ENCODE peak calls at places on chromosomes 7 and 10, in seven cellular contexts. M is CD4-positive, alpha-beta T cell; N is Panc1; S is fibroblast of lung; A is naive thymus-derived CD4-positive, alpha-beta T cell; E is PC-9; J is tibial artery. I is an unnamed sample.

GRCh38 chr10:91604936-91605534 is 27.8 kb downstream of the PPP1R3C start:
- DNase-seq in M (no peak), A (no peak), S (peak; percentile 86), J (no peak), E (peak; percentile 48), N (no peak), I (no peak)

GRCh38 chr7:85186521-85187241 is at the start of gene SEMA3D:
- DNase-seq in S (peak; percentile 87), E (peak; percentile 34), M (no peak), J (peak; percentile 87), A (no peak), N (no peak), I (no peak)

GRCh38 chr10:106682175-106682574 is 482.3 kb downstream of the SORCS1 start:
- DNase-seq in E (no peak), N (no peak), S (no peak), M (no peak), A (no peak), J (no peak), I (no peak)

GRCh38 chr10:59240581-59241183 is 64.2 kb downstream of the PHYHIPL start:
- DNase-seq in E (no peak), N (no peak), M (no peak), S (peak; percentile 82), J (no peak), A (no peak), I (no peak)

GRCh38 chr10:94043431-94043990 is 49.8 kb downstream of the PLCE1 start:
- DNase-seq in M (no peak), A (no peak), N (no peak), S (no peak), J (no peak), E (no peak), I (no peak)

GRCh38 chr10:7397636-7398035 is 13.2 kb downstream of the SFMBT2 start:
- DNase-seq in N (no peak), M (no peak), J (no peak), A (no peak), S (no peak), E (no peak), I (no peak)

GRCh38 chr7:100965723-100966541 is 3.4 kb upstream of the MUC12 start:
- DNase-seq in A (peak; percentile 52), N (no peak), J (peak; percentile 73), M (peak; percentile 78), S (peak; percentile 25), E (no peak), I (peak; percentile 51)

GRCh38 chr10:60206735-60207134 is 182.9 kb downstream of the ANK3 start:
- DNase-seq in A (no peak), E (no peak), M (no peak), S (peak; percentile 17), N (no peak), J (no peak), I (no peak)

GRCh38 chr7:378551-379455 is 88.8 kb downstream of the FOXL3 start:
- DNase-seq in J (peak; percentile 66), N (no peak), M (peak; percentile 30), S (no peak), E (no peak), A (no peak), I (no peak)

GRCh38 chr10:110504111-110504735 is 6.5 kb downstream of the DUSP5 start:
- DNase-seq in N (no peak), J (peak; percentile 70), M (no peak), E (no peak), A (peak; percentile 18), S (peak; percentile 95), I (peak; percentile 16)

GRCh38 chr7:34851431-34851830 is 185.9 kb downstream of the DPY19L1 start:
- DNase-seq in M (no peak), E (no peak), A (no peak), S (no peak), J (no peak), N (no peak), I (no peak)

GRCh38 chr7:78011642-78012041 is 213.1 kb downstream of the PHTF2 start:
- DNase-seq in A (no peak), S (no peak), M (no peak), E (no peak), N (no peak), J (no peak), I (no peak)

GRCh38 chr10:103688451-103688850 is 166.9 kb downstream of the SH3PXD2A start:
- DNase-seq in A (no peak), M (no peak), J (no peak), S (no peak), N (no peak), E (no peak), I (no peak)

GRCh38 chr7:54189330-54189729 is 352.8 kb upstream of the VSTM2A start:
- DNase-seq in M (no peak), S (no peak), N (no peak), J (no peak), A (no peak), E (no peak), I (no peak)

GRCh38 chr10:77616766-77617165 is 20.8 kb downstream of the KCNMA1 start:
- DNase-seq in A (no peak), S (no peak), J (no peak), N (no peak), E (no peak), M (no peak), I (no peak)

GRCh38 chr7:102424129-102424551 is 9.2 kb upstream of the ORAI2 start:
- DNase-seq in J (no peak), A (no peak), E (no peak), S (no peak), M (no peak), N (no peak), I (no peak)

GRCh38 chr7:94810496-94810895 is 96.9 kb upstream of the PPP1R9A start:
- DNase-seq in A (no peak), S (no peak), N (no peak), E (no peak), M (no peak), J (no peak), I (no peak)

GRCh38 chr7:30252885-30253795 is 31.3 kb upstream of the ZNRF2 start:
- DNase-seq in E (peak; percentile 60), M (no peak), S (no peak), A (no peak), J (peak; percentile 71), N (no peak), I (no peak)

GRCh38 chr10:24262929-24263653 is 54.2 kb downstream of the KIAA1217 start:
- DNase-seq in S (no peak), N (no peak), J (no peak), E (no peak), M (no peak), A (no peak), I (no peak)

GRCh38 chr10:7408494-7409044 is 2.3 kb downstream of the SFMBT2 start:
- DNase-seq in A (peak; percentile 30), S (peak; percentile 67), M (peak; percentile 63), N (no peak), J (peak; percentile 73), E (no peak), I (peak; percentile 23)

GRCh38 chr7:148944935-148945934 is 61.1 kb upstream of the EZH2 start:
- DNase-seq in S (peak; percentile 72), A (no peak), N (no peak), J (no peak), E (peak; percentile 52), M (no peak), I (no peak)

GRCh38 chr10:100970076-100970913 is 991 bp downstream of the SEMA4G start:
- DNase-seq in E (no peak), S (no peak), M (no peak), J (no peak), N (no peak), A (no peak), I (peak; percentile 33)

GRCh38 chr7:77328669-77329068 is 87.5 kb downstream of the GSAP start:
- DNase-seq in E (no peak), A (no peak), M (no peak), J (no peak), S (peak; percentile 68), N (no peak), I (no peak)

GRCh38 chr10:119761106-119761505 is 35.3 kb downstream of the INPP5F start:
- DNase-seq in M (no peak), N (no peak), A (no peak), E (peak; percentile 63), S (peak; percentile 93), J (no peak), I (no peak)

GRCh38 chr7:56447864-56448693 is 331.9 kb upstream of the NUPR2 start:
- DNase-seq in A (no peak), N (no peak), J (peak; percentile 72), M (no peak), S (no peak), E (no peak), I (no peak)
- H3K9me3 ChIP-seq in A (no peaks in the 10 kb centered on the region), N (peaks cover 19% of the 10 kb centered on the region), J (no peaks in the 10 kb centered on the region), M (peaks cover 60% of the 10 kb centered on the region), S (no peaks in the 10 kb centered on the region), E (peaks cover 40% of the 10 kb centered on the region), I (no peaks in the 10 kb centered on the region)

GRCh38 chr10:83287374-83287773 is 851.9 kb upstream of the GHITM start:
- DNase-seq in S (no peak), E (no peak), N (no peak), A (no peak), J (no peak), M (no peak), I (no peak)

DNA sequence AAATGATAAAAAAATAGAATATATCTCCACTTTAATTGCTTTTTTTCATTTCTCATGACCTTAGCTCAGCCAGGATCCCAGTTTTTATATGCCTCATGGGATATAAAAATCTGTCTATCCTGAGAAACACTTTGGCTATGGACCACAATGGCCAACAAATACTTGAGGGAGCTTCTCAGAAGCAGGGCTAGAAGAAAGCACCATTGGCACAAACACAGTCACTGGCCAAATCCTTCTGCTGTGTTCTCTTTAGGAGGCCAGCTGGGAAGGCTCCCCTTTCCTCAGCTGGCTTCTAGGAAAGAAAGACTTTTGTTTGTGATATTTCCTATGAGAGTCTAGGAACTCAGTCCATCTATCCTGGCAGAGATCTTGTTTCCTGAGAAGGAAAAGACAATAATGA is 856.2 kb upstream of the GHITM start:
- DNase-seq in S (no peak), A (no peak), N (no peak), J (no peak), E (no peak), M (no peak), I (no peak)
- H3K9me3 ChIP-seq in S (no peaks in the 10 kb centered on the region), A (no peaks in the 10 kb centered on the region), N (no peaks in the 10 kb centered on the region), J (no peaks in the 10 kb centered on the region), E (no peaks in the 10 kb centered on the region), M (peaks cover 7% of the 10 kb centered on the region), I (no peaks in the 10 kb centered on the region)

DNA sequence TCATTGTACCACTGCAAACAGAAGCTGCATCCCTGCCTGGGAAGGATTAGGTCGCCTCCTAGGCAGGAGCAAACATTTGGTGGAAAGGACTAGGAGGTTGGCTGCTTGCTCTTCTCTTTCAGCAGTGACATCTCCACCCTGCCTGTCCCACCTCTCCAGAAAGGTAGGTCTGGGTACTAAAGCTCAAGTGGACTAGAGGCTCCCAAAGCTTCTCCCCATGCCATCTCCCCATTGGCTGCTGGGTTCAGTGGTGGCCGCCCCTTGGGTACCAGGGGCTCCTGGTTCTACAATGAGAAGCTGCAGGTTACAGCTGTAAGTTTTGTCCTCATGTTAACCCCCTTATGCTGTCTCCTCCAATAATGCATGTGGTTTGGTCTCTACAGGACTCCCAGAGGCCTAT is 180.7 kb upstream of the MKI67 start:
- DNase-seq in E (no peak), S (no peak), A (no peak), N (no peak), M (no peak), J (peak; percentile 35), I (no peak)
- H3K9me3 ChIP-seq in E (no peaks in the 10 kb centered on the region), S (no peaks in the 10 kb centered on the region), A (no peaks in the 10 kb centered on the region), N (no peaks in the 10 kb centered on the region), M (no peaks in the 10 kb centered on the region), J (no peaks in the 10 kb centered on the region), I (no peaks in the 10 kb centered on the region)

DNA sequence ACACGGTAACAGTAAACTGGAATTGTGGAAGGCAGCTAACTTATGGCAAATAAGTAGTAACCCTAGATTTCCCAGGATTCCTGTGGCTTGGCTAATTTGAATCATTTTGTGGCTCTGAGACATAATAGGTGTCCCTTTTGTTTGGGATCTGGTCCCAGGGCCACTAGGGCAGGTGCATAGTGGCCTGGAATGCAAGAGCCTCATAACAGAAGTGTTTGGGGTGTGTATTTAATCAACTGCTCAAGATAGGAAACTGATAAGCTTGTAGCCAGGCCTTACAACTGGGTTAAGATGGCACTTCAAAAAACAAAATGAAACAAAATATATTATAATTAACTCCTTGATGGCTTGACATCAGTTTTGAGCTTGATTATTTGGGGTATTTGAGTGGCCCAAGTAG is 541.8 kb downstream of the ETV1 start:
- DNase-seq in M (no peak), A (no peak), J (no peak), N (no peak), S (no peak), E (no peak), I (no peak)
- H3K9me3 ChIP-seq in M (no peaks in the 10 kb centered on the region), A (no peaks in the 10 kb centered on the region), J (no peaks in the 10 kb centered on the region), N (no peaks in the 10 kb centered on the region), S (no peaks in the 10 kb centered on the region), E (no peaks in the 10 kb centered on the region), I (no peaks in the 10 kb centered on the region)

I was measured in T-helper 17 cell.